ENCODE peak calls at places on chromosome 15, in five cellular contexts. One of them, this sample, is unnamed.

GRCh38 chr15:41887161-41887560 is 6.7 kb downstream of the SPTBN5 start:
- DNase-seq in activated naive CD4-positive, alpha-beta T cell treated with Interleukin-2 at 50 U/mL for 16 hours: no peak
- DNase-seq in epithelial cell of esophagus: no peak
- DNase-seq in RPMI7951: no peak
- DNase-seq in fibroblast of gingiva: no peak
- DNase-seq in this sample: no peak

GRCh38 chr15:56934269-56934668 is 15.8 kb downstream of the TCF12 start:
- DNase-seq in RPMI7951: no peak
- DNase-seq in fibroblast of gingiva: no peak
- DNase-seq in epithelial cell of esophagus: peak; percentile 77
- DNase-seq in activated naive CD4-positive, alpha-beta T cell treated with Interleukin-2 at 50 U/mL for 16 hours: no peak
- DNase-seq in this sample: no peak

GRCh38 chr15:28901587-28901980 is 15.8 kb downstream of the APBA2 start:
- DNase-seq in epithelial cell of esophagus: no peak
- DNase-seq in activated naive CD4-positive, alpha-beta T cell treated with Interleukin-2 at 50 U/mL for 16 hours: no peak
- DNase-seq in fibroblast of gingiva: no peak
- DNase-seq in RPMI7951: no peak
- DNase-seq in this sample: no peak

GRCh38 chr15:89521605-89522004 is 25.2 kb upstream of the RHCG start:
- DNase-seq in fibroblast of gingiva: no peak
- DNase-seq in epithelial cell of esophagus: peak; percentile 77
- DNase-seq in RPMI7951: no peak
- DNase-seq in activated naive CD4-positive, alpha-beta T cell treated with Interleukin-2 at 50 U/mL for 16 hours: no peak
- DNase-seq in this sample: no peak

GRCh38 chr15:30943654-30944335 is 40.1 kb downstream of the FAN1 start:
- DNase-seq in epithelial cell of esophagus: no peak
- DNase-seq in fibroblast of gingiva: no peak
- DNase-seq in RPMI7951: no peak
- DNase-seq in activated naive CD4-positive, alpha-beta T cell treated with Interleukin-2 at 50 U/mL for 16 hours: no peak
- DNase-seq in this sample: no peak

GRCh38 chr15:98077186-98077585 is 116.7 kb downstream of the ARRDC4 start:
- DNase-seq in epithelial cell of esophagus: peak; percentile 42
- DNase-seq in fibroblast of gingiva: no peak
- DNase-seq in activated naive CD4-positive, alpha-beta T cell treated with Interleukin-2 at 50 U/mL for 16 hours: no peak
- DNase-seq in RPMI7951: peak; percentile 71
- DNase-seq in this sample: no peak

GRCh38 chr15:35728176-35728938 is 182.4 kb upstream of the DPH6 start:
- DNase-seq in RPMI7951: no peak
- DNase-seq in epithelial cell of esophagus: peak; percentile 63
- DNase-seq in activated naive CD4-positive, alpha-beta T cell treated with Interleukin-2 at 50 U/mL for 16 hours: no peak
- DNase-seq in fibroblast of gingiva: no peak
- DNase-seq in this sample: no peak

GRCh38 chr15:44536298-44536961 is 517 bp upstream of the EIF3J start:
- DNase-seq in RPMI7951: peak; percentile 91
- DNase-seq in epithelial cell of esophagus: peak; percentile 85
- DNase-seq in fibroblast of gingiva: no peak
- DNase-seq in activated naive CD4-positive, alpha-beta T cell treated with Interleukin-2 at 50 U/mL for 16 hours: no peak
- DNase-seq in this sample: peak; percentile 80

GRCh38 chr15:39403674-39404117 is 177.2 kb upstream of the THBS1 start:
- DNase-seq in activated naive CD4-positive, alpha-beta T cell treated with Interleukin-2 at 50 U/mL for 16 hours: no peak
- DNase-seq in RPMI7951: peak; percentile 80
- DNase-seq in fibroblast of gingiva: peak; percentile 58
- DNase-seq in epithelial cell of esophagus: peak; percentile 66
- DNase-seq in this sample: no peak

GRCh38 chr15:70410371-70410975 is 312.8 kb upstream of the TLE3 start:
- DNase-seq in fibroblast of gingiva: no peak
- DNase-seq in activated naive CD4-positive, alpha-beta T cell treated with Interleukin-2 at 50 U/mL for 16 hours: no peak
- DNase-seq in epithelial cell of esophagus: peak; percentile 38
- DNase-seq in RPMI7951: no peak
- DNase-seq in this sample: no peak

GRCh38 chr15:77702211-77702957 is 69.7 kb upstream of the LINGO1 start:
- DNase-seq in epithelial cell of esophagus: peak; percentile 55
- DNase-seq in fibroblast of gingiva: no peak
- DNase-seq in RPMI7951: peak; percentile 20
- DNase-seq in activated naive CD4-positive, alpha-beta T cell treated with Interleukin-2 at 50 U/mL for 16 hours: no peak
- DNase-seq in this sample: no peak